ENCODE peak calls at places on chromosomes 7 and 10, in ten cellular contexts. O, T, K, R, D, L, A, E, S and J are unnamed samples.
A peak's percentile ranks its signal among the peaks of the same experiment; 100 is the strongest.

GRCh38 chr10:61000769-61001730 is 57.1 kb upstream of the RHOBTB1 start:
- DNase-seq in T (no peak), R (peak; percentile 25), E (peak; percentile 59), D (no peak), K (peak; percentile 58), A (peak; percentile 51), S (peak; percentile 49), L (peak; percentile 69), O (no peak), J (peak; percentile 84)

GRCh38 chr10:98331888-98332287 is 63.9 kb upstream of the LOXL4 start:
- DNase-seq in S (no peak), O (no peak), T (no peak), D (no peak), R (peak; percentile 16), E (no peak), L (peak; percentile 46), K (no peak), A (no peak), J (no peak)

GRCh38 chr7:69430502-69431145 is 167.7 kb upstream of the AUTS2 start:
- DNase-seq in R (no peak), A (no peak), O (no peak), E (no peak), T (peak; percentile 33), S (no peak), L (no peak), D (no peak), K (no peak), J (peak; percentile 80)

GRCh38 chr7:55111007-55111406 is 92.2 kb downstream of the EGFR start:
- DNase-seq in O (no peak), A (peak; percentile 93), T (no peak), D (no peak), K (no peak), L (no peak), R (no peak), E (no peak), S (peak; percentile 46), J (peak; percentile 39)

GRCh38 chr10:82310839-82311238 is 435.8 kb downstream of the NRG3 start:
- DNase-seq in L (no peak), D (no peak), A (peak; percentile 0), O (no peak), E (no peak), S (no peak), K (no peak), R (no peak), T (no peak), J (no peak)

GRCh38 chr7:64504581-64505120 is 58.2 kb downstream of the ZNF680 start:
- DNase-seq in D (no peak), T (no peak), S (no peak), R (no peak), A (peak; percentile 31), E (no peak), O (no peak), L (no peak), K (no peak), J (no peak)

GRCh38 chr10:33344676-33345075 is 10.2 kb upstream of the NRP1 start:
- DNase-seq in A (no peak), T (no peak), D (no peak), L (no peak), K (no peak), O (no peak), E (no peak), R (no peak), S (no peak), J (no peak)

GRCh38 chr7:128176696-128177095 is 64.4 kb upstream of the LEP start:
- DNase-seq in E (no peak), L (no peak), K (no peak), S (no peak), R (peak; percentile 28), T (no peak), D (no peak), O (no peak), A (peak; percentile 18), J (no peak)

GRCh38 chr10:72455889-72456588 is 101.3 kb upstream of the DNAJB12 start:
- DNase-seq in L (no peak), R (no peak), E (no peak), O (no peak), D (no peak), T (no peak), K (no peak), A (peak; percentile 40), S (no peak), J (no peak)

GRCh38 chr10:116849271-116850057 is at the start of gene ENO4:
- DNase-seq in K (peak; percentile 92), O (peak; percentile 91), D (peak; percentile 39), T (peak; percentile 68), L (peak; percentile 91), A (peak; percentile 84), S (peak; percentile 84), R (peak; percentile 73), E (peak; percentile 89), J (peak; percentile 98)

GRCh38 chr10:103451091-103451801 is 924 bp downstream of the CALHM2 start:
- DNase-seq in T (peak; percentile 77), A (peak; percentile 5), D (no peak), S (peak; percentile 84), O (peak; percentile 4), K (no peak), R (peak; percentile 56), E (peak; percentile 51), L (peak; percentile 31), J (peak; percentile 28)

GRCh38 chr10:6151087-6151977 is 51.4 kb upstream of the PFKFB3 start:
- DNase-seq in E (peak; percentile 60), O (no peak), L (peak; percentile 16), D (peak; percentile 32), S (peak; percentile 68), R (peak; percentile 63), A (peak; percentile 53), K (peak; percentile 61), T (peak; percentile 60), J (peak; percentile 80)

GRCh38 chr7:48180981-48181380 is 9.7 kb downstream of the ABCA13 start:
- DNase-seq in O (no peak), L (no peak), E (no peak), K (no peak), S (peak; percentile 49), D (no peak), A (peak; percentile 81), R (no peak), T (no peak), J (no peak)

GRCh38 chr10:68103237-68103866 is 5.9 kb upstream of the MYPN start:
- DNase-seq in K (no peak), T (no peak), L (no peak), S (no peak), R (no peak), O (no peak), D (no peak), E (no peak), A (no peak), J (no peak)

GRCh38 chr10:75294518-75294865 is 58.7 kb upstream of the COMTD1 start:
- DNase-seq in A (no peak), R (no peak), T (peak; percentile 38), D (no peak), K (peak; percentile 43), L (peak; percentile 16), E (no peak), O (no peak), S (no peak), J (no peak)

GRCh38 chr10:124267231-124267885 is 151.4 kb downstream of the OAT start:
- DNase-seq in S (peak; percentile 47), L (no peak), K (no peak), R (no peak), D (no peak), O (no peak), A (peak; percentile 39), T (peak; percentile 41), E (no peak), J (peak; percentile 38)

GRCh38 chr10:32174349-32174893 is 118.2 kb upstream of the KIF5B start:
- DNase-seq in A (no peak), T (no peak), S (no peak), E (no peak), D (no peak), R (no peak), O (no peak), L (no peak), K (no peak), J (no peak)

GRCh38 chr7:135742371-135742770 is 6.2 kb downstream of the FAM180A start:
- DNase-seq in T (no peak), K (no peak), D (no peak), O (no peak), L (no peak), E (no peak), A (no peak), R (no peak), S (no peak), J (no peak)

GRCh38 chr10:91424016-91424415 is 13.9 kb downstream of the HECTD2 start:
- DNase-seq in E (no peak), A (peak; percentile 55), O (no peak), D (no peak), L (no peak), T (no peak), K (no peak), S (no peak), R (no peak), J (no peak)

GRCh38 chr7:37052673-37053072 is 328.4 kb upstream of the AOAH start:
- DNase-seq in A (peak; percentile 29), S (peak; percentile 45), R (peak; percentile 67), L (no peak), O (no peak), T (no peak), D (no peak), K (no peak), E (no peak), J (peak; percentile 90)

GRCh38 chr7:105210721-105211205 is 178.0 kb downstream of the SRPK2 start:
- DNase-seq in O (no peak), R (no peak), S (no peak), K (no peak), L (peak; percentile 18), D (no peak), A (peak; percentile 41), T (peak; percentile 32), E (no peak), J (peak; percentile 34)

GRCh38 chr7:74575083-74575803 is 82.3 kb upstream of the GTF2I start:
- DNase-seq in A (peak; percentile 87), D (no peak), R (peak; percentile 87), S (no peak), E (peak; percentile 83), O (no peak), T (no peak), K (no peak), L (no peak), J (no peak)

GRCh38 chr7:149500201-149500600 is 2.6 kb upstream of the ZNF746 start:
- DNase-seq in K (no peak), L (no peak), A (no peak), S (no peak), E (no peak), R (no peak), O (no peak), T (no peak), D (no peak), J (no peak)

GRCh38 chr7:70392870-70393269 is 739.1 kb upstream of the GALNT17 start:
- DNase-seq in O (no peak), D (no peak), E (no peak), R (no peak), S (no peak), T (no peak), A (no peak), L (peak; percentile 81), K (peak; percentile 65), J (no peak)

GRCh38 chr10:109474817-109475216 is 448.5 kb downstream of the XPNPEP1 start:
- DNase-seq in E (no peak), K (no peak), S (no peak), R (no peak), T (no peak), L (no peak), A (no peak), D (no peak), O (no peak), J (peak; percentile 89)

GRCh38 chr7:159109092-159110035 is 35.3 kb downstream of the VIPR2 start:
- DNase-seq in K (no peak), T (no peak), L (no peak), R (peak; percentile 21), O (no peak), D (no peak), S (no peak), A (no peak), E (no peak), J (peak; percentile 54)

GRCh38 chr10:62735464-62736188 is 68.9 kb upstream of the ADO start:
- DNase-seq in S (no peak), E (no peak), L (no peak), R (no peak), O (no peak), K (no peak), T (no peak), A (peak; percentile 79), D (no peak), J (no peak)

GRCh38 chr7:98754041-98754479 is 115.8 kb downstream of the TMEM130 start:
- DNase-seq in S (no peak), K (peak; percentile 33), D (no peak), T (no peak), A (peak; percentile 48), O (no peak), E (no peak), L (no peak), R (peak; percentile 54), J (peak; percentile 71)